ENCODE peak calls at places on chromosome 1, in six cellular contexts. One of them, this sample, is unnamed.

GRCh38 chr1:213982814-213983588 is 4.8 kb upstream of the PROX1 start:
- DNase-seq in GM19239: no peak
- DNase-seq in mucosa of gallbladder: no peak
- DNase-seq in foreskin keratinocyte: no peak
- DNase-seq in germinal center: no peak
- DNase-seq in LoVo: no peak
- DNase-seq in this sample: peak

GRCh38 chr1:182603646-182604127 is 502 bp downstream of the RGS16 start:
- DNase-seq in LoVo: peak
- DNase-seq in GM19239: no peak
- DNase-seq in germinal center: no peak
- DNase-seq in foreskin keratinocyte: no peak
- DNase-seq in mucosa of gallbladder: no peak
- DNase-seq in this sample: no peak

GRCh38 chr1:111851552-111851951 is 95.9 kb downstream of the DDX20 start:
- DNase-seq in foreskin keratinocyte: no peak
- DNase-seq in germinal center: no peak
- DNase-seq in mucosa of gallbladder: no peak
- DNase-seq in LoVo: no peak
- DNase-seq in GM19239: no peak
- DNase-seq in this sample: peak

GRCh38 chr1:240164742-240165141 is 73.1 kb downstream of the FMN2 start:
- DNase-seq in foreskin keratinocyte: no peak
- DNase-seq in germinal center: no peak
- DNase-seq in mucosa of gallbladder: no peak
- DNase-seq in GM19239: no peak
- DNase-seq in LoVo: no peak
- DNase-seq in this sample: no peak

GRCh38 chr1:156860639-156861423 is at the start of gene NTRK1:
- DNase-seq in foreskin keratinocyte: no peak
- DNase-seq in GM19239: peak
- DNase-seq in LoVo: no peak
- DNase-seq in mucosa of gallbladder: no peak
- DNase-seq in germinal center: peak
- DNase-seq in this sample: no peak

GRCh38 chr1:187415065-187415464 is 586.3 kb downstream of the PLA2G4A start:
- DNase-seq in LoVo: no peak
- DNase-seq in foreskin keratinocyte: no peak
- DNase-seq in mucosa of gallbladder: no peak
- DNase-seq in germinal center: no peak
- DNase-seq in GM19239: no peak
- DNase-seq in this sample: no peak

GRCh38 chr1:172286629-172287076 is 133.8 kb upstream of the C1orf105 start:
- DNase-seq in mucosa of gallbladder: peak
- DNase-seq in GM19239: no peak
- DNase-seq in LoVo: no peak
- DNase-seq in foreskin keratinocyte: peak
- DNase-seq in germinal center: no peak
- DNase-seq in this sample: no peak

GRCh38 chr1:151167116-151167515 is 1.2 kb downstream of the SCNM1 start:
- DNase-seq in GM19239: no peak
- DNase-seq in germinal center: no peak
- DNase-seq in foreskin keratinocyte: no peak
- DNase-seq in mucosa of gallbladder: no peak
- DNase-seq in LoVo: no peak
- DNase-seq in this sample: no peak

GRCh38 chr1:34270181-34270580 is 93.5 kb downstream of the C1orf94 start:
- DNase-seq in LoVo: no peak
- DNase-seq in foreskin keratinocyte: no peak
- DNase-seq in mucosa of gallbladder: no peak
- DNase-seq in germinal center: no peak
- DNase-seq in GM19239: no peak
- DNase-seq in this sample: no peak

GRCh38 chr1:200767326-200767725 is 28.6 kb downstream of the CAMSAP2 start:
- DNase-seq in foreskin keratinocyte: no peak
- DNase-seq in mucosa of gallbladder: no peak
- DNase-seq in germinal center: no peak
- DNase-seq in GM19239: no peak
- DNase-seq in LoVo: no peak
- DNase-seq in this sample: no peak

GRCh38 chr1:111220302-111220890 is 7.1 kb upstream of the CHI3L2 start:
- DNase-seq in GM19239: no peak
- DNase-seq in LoVo: no peak
- DNase-seq in foreskin keratinocyte: no peak
- DNase-seq in germinal center: no peak
- DNase-seq in mucosa of gallbladder: no peak
- DNase-seq in this sample: no peak

GRCh38 chr1:162633327-162633762 is 1.1 kb downstream of the DDR2 start:
- DNase-seq in germinal center: no peak
- DNase-seq in LoVo: no peak
- DNase-seq in mucosa of gallbladder: no peak
- DNase-seq in GM19239: no peak
- DNase-seq in foreskin keratinocyte: no peak
- DNase-seq in this sample: no peak

GRCh38 chr1:64948905-64949833 is 17.2 kb downstream of the JAK1 start:
- DNase-seq in LoVo: peak
- DNase-seq in GM19239: no peak
- DNase-seq in foreskin keratinocyte: no peak
- DNase-seq in germinal center: no peak
- DNase-seq in mucosa of gallbladder: no peak
- DNase-seq in this sample: no peak

GRCh38 chr1:115946116-115946515 is 30.2 kb upstream of the SLC22A15 start:
- DNase-seq in LoVo: no peak
- DNase-seq in foreskin keratinocyte: no peak
- DNase-seq in germinal center: no peak
- DNase-seq in mucosa of gallbladder: no peak
- DNase-seq in GM19239: no peak
- DNase-seq in this sample: no peak

GRCh38 chr1:186002426-186002825 is 268.2 kb downstream of the HMCN1 start:
- DNase-seq in GM19239: no peak
- DNase-seq in foreskin keratinocyte: no peak
- DNase-seq in LoVo: no peak
- DNase-seq in germinal center: no peak
- DNase-seq in mucosa of gallbladder: no peak
- DNase-seq in this sample: no peak

GRCh38 chr1:27416387-27417111 is 24.1 kb downstream of the GPR3 start:
- DNase-seq in GM19239: no peak
- DNase-seq in foreskin keratinocyte: no peak
- DNase-seq in mucosa of gallbladder: peak
- DNase-seq in germinal center: peak
- DNase-seq in LoVo: peak
- DNase-seq in this sample: no peak

GRCh38 chr1:246947255-246947654 is 15.5 kb upstream of the AHCTF1 start:
- DNase-seq in mucosa of gallbladder: peak
- DNase-seq in GM19239: no peak
- DNase-seq in LoVo: no peak
- DNase-seq in foreskin keratinocyte: no peak
- DNase-seq in germinal center: no peak
- DNase-seq in this sample: peak

GRCh38 chr1:119419109-119419508 is 4.2 kb downstream of the HSD3B2 start:
- DNase-seq in foreskin keratinocyte: no peak
- DNase-seq in GM19239: no peak
- DNase-seq in LoVo: no peak
- DNase-seq in mucosa of gallbladder: no peak
- DNase-seq in germinal center: no peak
- DNase-seq in this sample: no peak

GRCh38 chr1:44650159-44650831 is 24.0 kb downstream of the TMEM53 start:
- DNase-seq in LoVo: no peak
- DNase-seq in foreskin keratinocyte: no peak
- DNase-seq in mucosa of gallbladder: no peak
- DNase-seq in germinal center: no peak
- DNase-seq in GM19239: no peak
- DNase-seq in this sample: peak

GRCh38 chr1:208100906-208101305 is 143.3 kb downstream of the PLXNA2 start:
- DNase-seq in foreskin keratinocyte: no peak
- DNase-seq in mucosa of gallbladder: no peak
- DNase-seq in GM19239: no peak
- DNase-seq in germinal center: no peak
- DNase-seq in LoVo: no peak
- DNase-seq in this sample: no peak

GRCh38 chr1:208534604-208534907 is 290.4 kb upstream of the PLXNA2 start:
- DNase-seq in GM19239: no peak
- DNase-seq in germinal center: no peak
- DNase-seq in foreskin keratinocyte: no peak
- DNase-seq in mucosa of gallbladder: no peak
- DNase-seq in LoVo: no peak
- DNase-seq in this sample: no peak

GRCh38 chr1:218665216-218665615 is 320.1 kb downstream of the TGFB2 start:
- DNase-seq in mucosa of gallbladder: peak
- DNase-seq in foreskin keratinocyte: no peak
- DNase-seq in germinal center: no peak
- DNase-seq in LoVo: peak
- DNase-seq in GM19239: no peak
- DNase-seq in this sample: no peak

GRCh38 chr1:209549384-209550001 is 34.0 kb upstream of the CAMK1G start:
- DNase-seq in foreskin keratinocyte: no peak
- DNase-seq in GM19239: no peak
- DNase-seq in LoVo: no peak
- DNase-seq in mucosa of gallbladder: no peak
- DNase-seq in germinal center: no peak
- DNase-seq in this sample: no peak

GRCh38 chr1:47180603-47181094 is 9.2 kb downstream of the PDZK1IP1 start:
- DNase-seq in LoVo: no peak
- DNase-seq in mucosa of gallbladder: no peak
- DNase-seq in GM19239: no peak
- DNase-seq in foreskin keratinocyte: no peak
- DNase-seq in germinal center: no peak
- DNase-seq in this sample: no peak

GRCh38 chr1:33155877-33156538 is 25.8 kb downstream of the TRIM62 start:
- DNase-seq in mucosa of gallbladder: no peak
- DNase-seq in GM19239: no peak
- DNase-seq in germinal center: no peak
- DNase-seq in foreskin keratinocyte: no peak
- DNase-seq in LoVo: no peak
- DNase-seq in this sample: no peak

GRCh38 chr1:201147396-201148015 is 6.8 kb downstream of the TMEM9 start:
- DNase-seq in GM19239: no peak
- DNase-seq in mucosa of gallbladder: no peak
- DNase-seq in germinal center: no peak
- DNase-seq in LoVo: no peak
- DNase-seq in foreskin keratinocyte: no peak
- DNase-seq in this sample: peak